ENCODE peak calls at places on chromosomes 4 and X, in seven cellular contexts. One of them, this sample, is unnamed.

GRCh38 chrX:69137371-69137881 is 27.8 kb downstream of the PJA1 start:
- DNase-seq in astrocyte: peak
- DNase-seq in GM12878: no peak
- DNase-seq in H1: no peak
- DNase-seq in HCT116: no peak
- DNase-seq in GM23338: peak
- DNase-seq in neural progenitor cell: peak
- DNase-seq in this sample: no peak

GRCh38 chr4:16636911-16637630 is 261.4 kb downstream of the LDB2 start:
- DNase-seq in HCT116: no peak
- DNase-seq in GM23338: no peak
- DNase-seq in astrocyte: peak
- DNase-seq in H1: no peak
- DNase-seq in neural progenitor cell: no peak
- DNase-seq in GM12878: no peak
- DNase-seq in this sample: no peak

GRCh38 chr4:22508376-22508775 is 7.5 kb downstream of the ADGRA3 start:
- DNase-seq in neural progenitor cell: no peak
- DNase-seq in astrocyte: no peak
- DNase-seq in HCT116: no peak
- DNase-seq in GM12878: no peak
- DNase-seq in GM23338: no peak
- DNase-seq in H1: no peak
- DNase-seq in this sample: no peak

GRCh38 chrX:72060196-72060974 is 71.3 kb downstream of the RTL5 start:
- DNase-seq in HCT116: no peak
- DNase-seq in neural progenitor cell: peak
- DNase-seq in GM23338: peak
- DNase-seq in astrocyte: no peak
- DNase-seq in H1: peak
- DNase-seq in GM12878: no peak
- DNase-seq in this sample: no peak

GRCh38 chr4:112514449-112515277 is 1.3 kb downstream of the NEUROG2 start:
- DNase-seq in GM23338: peak
- DNase-seq in neural progenitor cell: peak
- DNase-seq in GM12878: no peak
- DNase-seq in astrocyte: no peak
- DNase-seq in H1: peak
- DNase-seq in HCT116: no peak
- DNase-seq in this sample: peak

GRCh38 chr4:8084031-8084660 is 74.5 kb downstream of the ABLIM2 start:
- DNase-seq in GM12878: no peak
- DNase-seq in GM23338: no peak
- DNase-seq in HCT116: no peak
- DNase-seq in H1: no peak
- DNase-seq in astrocyte: no peak
- DNase-seq in neural progenitor cell: no peak
- DNase-seq in this sample: no peak

GRCh38 chr4:2304877-2305561 is 43.1 kb upstream of the MXD4 start:
- DNase-seq in astrocyte: no peak
- DNase-seq in GM23338: no peak
- DNase-seq in HCT116: no peak
- DNase-seq in neural progenitor cell: no peak
- DNase-seq in H1: no peak
- DNase-seq in GM12878: no peak
- DNase-seq in this sample: no peak

GRCh38 chr4:17385403-17385802 is 126.5 kb downstream of the QDPR start:
- DNase-seq in GM23338: no peak
- DNase-seq in GM12878: peak
- DNase-seq in astrocyte: peak
- DNase-seq in neural progenitor cell: no peak
- DNase-seq in HCT116: no peak
- DNase-seq in H1: no peak
- DNase-seq in this sample: peak

GRCh38 chr4:77146426-77147399 is 10.3 kb upstream of the CCNG2 start:
- DNase-seq in HCT116: no peak
- DNase-seq in astrocyte: peak
- DNase-seq in H1: no peak
- DNase-seq in GM23338: no peak
- DNase-seq in GM12878: no peak
- DNase-seq in neural progenitor cell: no peak
- DNase-seq in this sample: peak

GRCh38 chr4:145435646-145436045 is 46.0 kb upstream of the SMAD1 start:
- DNase-seq in astrocyte: no peak
- DNase-seq in neural progenitor cell: no peak
- DNase-seq in HCT116: no peak
- DNase-seq in GM23338: no peak
- DNase-seq in H1: no peak
- DNase-seq in GM12878: no peak
- DNase-seq in this sample: no peak

GRCh38 chr4:182449960-182450359 is 206.8 kb downstream of the TENM3 start:
- DNase-seq in GM12878: no peak
- DNase-seq in HCT116: no peak
- DNase-seq in neural progenitor cell: no peak
- DNase-seq in H1: no peak
- DNase-seq in astrocyte: no peak
- DNase-seq in GM23338: no peak
- DNase-seq in this sample: no peak

GRCh38 chr4:16505726-16506125 is 279.5 kb upstream of the TAPT1 start:
- DNase-seq in GM23338: peak
- DNase-seq in GM12878: no peak
- DNase-seq in neural progenitor cell: peak
- DNase-seq in H1: peak
- DNase-seq in astrocyte: no peak
- DNase-seq in HCT116: no peak
- DNase-seq in this sample: no peak

GRCh38 chrX:77167993-77168392 is 279.2 kb upstream of the FGF16 start:
- DNase-seq in neural progenitor cell: no peak
- DNase-seq in H1: no peak
- DNase-seq in HCT116: no peak
- DNase-seq in GM23338: no peak
- DNase-seq in astrocyte: no peak
- DNase-seq in GM12878: no peak
- DNase-seq in this sample: no peak

GRCh38 chr4:78652282-78652876 is 100.8 kb downstream of the ANXA3 start:
- DNase-seq in neural progenitor cell: no peak
- DNase-seq in HCT116: no peak
- DNase-seq in GM23338: no peak
- DNase-seq in astrocyte: peak
- DNase-seq in H1: no peak
- DNase-seq in GM12878: no peak
- DNase-seq in this sample: no peak

GRCh38 chrX:51144828-51145442 is 187.7 kb upstream of the NUDT10 start:
- DNase-seq in GM12878: peak
- DNase-seq in HCT116: no peak
- DNase-seq in neural progenitor cell: peak
- DNase-seq in GM23338: peak
- DNase-seq in H1: peak
- DNase-seq in astrocyte: peak
- DNase-seq in this sample: peak

GRCh38 chrX:130878350-130879341 is 24.4 kb downstream of the ENOX2 start:
- DNase-seq in GM12878: no peak
- DNase-seq in HCT116: peak
- DNase-seq in neural progenitor cell: no peak
- DNase-seq in GM23338: no peak
- DNase-seq in H1: no peak
- DNase-seq in astrocyte: peak
- DNase-seq in this sample: no peak

GRCh38 chr4:786074-786741 is 39.7 kb downstream of the CPLX1 start:
- DNase-seq in HCT116: no peak
- DNase-seq in H1: no peak
- DNase-seq in neural progenitor cell: peak
- DNase-seq in GM23338: peak
- DNase-seq in GM12878: no peak
- DNase-seq in astrocyte: no peak
- DNase-seq in this sample: no peak
- TF ChIP-seq EZH2 in HCT116: no peak
- TF ChIP-seq EZH2 in H1: peak
- TF ChIP-seq EZH2 in neural progenitor cell: peak
- TF ChIP-seq EZH2 in GM23338: no peak
- TF ChIP-seq EZH2 in GM12878: no peak
- TF ChIP-seq EZH2 in astrocyte: peak
- TF ChIP-seq EZH2 in this sample: no peak

DNA sequence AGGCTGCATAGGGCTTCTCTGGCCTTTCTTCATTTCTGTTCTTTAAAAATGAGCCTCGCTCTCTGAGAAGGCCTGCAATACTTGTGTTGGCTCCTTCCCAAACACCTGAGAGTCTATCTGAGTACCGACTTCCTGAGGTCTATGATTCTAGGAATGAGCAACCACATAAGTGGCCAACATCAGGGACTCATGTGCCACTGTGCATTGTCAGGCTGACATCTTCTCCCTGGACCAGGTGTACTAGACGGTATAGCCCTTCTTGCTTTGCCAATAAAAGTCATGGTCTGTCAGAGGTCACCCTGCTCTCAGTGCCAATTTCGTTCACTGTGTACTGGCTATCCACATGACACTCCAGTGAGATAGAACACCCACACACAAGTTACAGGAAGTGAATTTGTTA is 67.4 kb upstream of the EPHA5 start:
- DNase-seq in H1: no peak
- DNase-seq in GM23338: no peak
- DNase-seq in HCT116: no peak
- DNase-seq in astrocyte: no peak
- DNase-seq in GM12878: no peak
- DNase-seq in neural progenitor cell: no peak
- DNase-seq in this sample: no peak
- TF ChIP-seq EZH2 in H1: no peak
- TF ChIP-seq EZH2 in GM23338: no peak
- TF ChIP-seq EZH2 in HCT116: no peak
- TF ChIP-seq EZH2 in astrocyte: no peak
- TF ChIP-seq EZH2 in GM12878: no peak
- TF ChIP-seq EZH2 in neural progenitor cell: no peak
- TF ChIP-seq EZH2 in this sample: no peak

GRCh38 chr4:92304073-92304472 is 307 bp downstream of the GRID2 start:
- DNase-seq in HCT116: no peak
- DNase-seq in neural progenitor cell: peak
- DNase-seq in GM23338: peak
- DNase-seq in H1: no peak
- DNase-seq in astrocyte: no peak
- DNase-seq in GM12878: no peak
- DNase-seq in this sample: no peak

GRCh38 chr4:92305878-92306520 is 2.2 kb downstream of the GRID2 start:
- DNase-seq in H1: peak
- DNase-seq in HCT116: no peak
- DNase-seq in GM12878: no peak
- DNase-seq in GM23338: peak
- DNase-seq in astrocyte: no peak
- DNase-seq in neural progenitor cell: peak
- DNase-seq in this sample: no peak

GRCh38 chr4:92304636-92305035 is 870 bp downstream of the GRID2 start:
- DNase-seq in neural progenitor cell: peak
- DNase-seq in GM12878: no peak
- DNase-seq in astrocyte: no peak
- DNase-seq in HCT116: no peak
- DNase-seq in GM23338: peak
- DNase-seq in H1: peak
- DNase-seq in this sample: no peak

GRCh38 chr4:92305148-92305877 is 1.5 kb downstream of the GRID2 start:
- DNase-seq in GM23338: peak
- DNase-seq in H1: peak
- DNase-seq in neural progenitor cell: peak
- DNase-seq in HCT116: peak
- DNase-seq in GM12878: no peak
- DNase-seq in astrocyte: peak
- DNase-seq in this sample: peak

GRCh38 chr4:92303621-92304027 is at the start of gene GRID2:
- DNase-seq in HCT116: peak
- DNase-seq in H1: peak
- DNase-seq in astrocyte: peak
- DNase-seq in neural progenitor cell: peak
- DNase-seq in GM23338: peak
- DNase-seq in GM12878: no peak
- DNase-seq in this sample: no peak
- TF ChIP-seq EZH2 in HCT116: no peak
- TF ChIP-seq EZH2 in H1: no peak
- TF ChIP-seq EZH2 in astrocyte: peak
- TF ChIP-seq EZH2 in neural progenitor cell: no peak
- TF ChIP-seq EZH2 in GM23338: no peak
- TF ChIP-seq EZH2 in GM12878: no peak
- TF ChIP-seq EZH2 in this sample: no peak

GRCh38 chr4:41359836-41360213 is 103.1 kb downstream of the UCHL1 start:
- DNase-seq in HCT116: no peak
- DNase-seq in GM23338: no peak
- DNase-seq in astrocyte: no peak
- DNase-seq in neural progenitor cell: no peak
- DNase-seq in H1: no peak
- DNase-seq in GM12878: no peak
- DNase-seq in this sample: no peak

GRCh38 chr4:41361831-41362646 is 105.3 kb downstream of the UCHL1 start:
- DNase-seq in GM12878: no peak
- DNase-seq in astrocyte: no peak
- DNase-seq in GM23338: peak
- DNase-seq in H1: no peak
- DNase-seq in neural progenitor cell: peak
- DNase-seq in HCT116: no peak
- DNase-seq in this sample: no peak

GRCh38 chr4:41362647-41363383 is 106.1 kb downstream of the UCHL1 start:
- DNase-seq in GM12878: no peak
- DNase-seq in astrocyte: no peak
- DNase-seq in GM23338: peak
- DNase-seq in HCT116: no peak
- DNase-seq in H1: peak
- DNase-seq in neural progenitor cell: peak
- DNase-seq in this sample: no peak

GRCh38 chr4:41360214-41360910 is 103.6 kb downstream of the UCHL1 start:
- DNase-seq in HCT116: no peak
- DNase-seq in GM12878: no peak
- DNase-seq in GM23338: peak
- DNase-seq in neural progenitor cell: peak
- DNase-seq in astrocyte: peak
- DNase-seq in H1: peak
- DNase-seq in this sample: peak

DNA sequence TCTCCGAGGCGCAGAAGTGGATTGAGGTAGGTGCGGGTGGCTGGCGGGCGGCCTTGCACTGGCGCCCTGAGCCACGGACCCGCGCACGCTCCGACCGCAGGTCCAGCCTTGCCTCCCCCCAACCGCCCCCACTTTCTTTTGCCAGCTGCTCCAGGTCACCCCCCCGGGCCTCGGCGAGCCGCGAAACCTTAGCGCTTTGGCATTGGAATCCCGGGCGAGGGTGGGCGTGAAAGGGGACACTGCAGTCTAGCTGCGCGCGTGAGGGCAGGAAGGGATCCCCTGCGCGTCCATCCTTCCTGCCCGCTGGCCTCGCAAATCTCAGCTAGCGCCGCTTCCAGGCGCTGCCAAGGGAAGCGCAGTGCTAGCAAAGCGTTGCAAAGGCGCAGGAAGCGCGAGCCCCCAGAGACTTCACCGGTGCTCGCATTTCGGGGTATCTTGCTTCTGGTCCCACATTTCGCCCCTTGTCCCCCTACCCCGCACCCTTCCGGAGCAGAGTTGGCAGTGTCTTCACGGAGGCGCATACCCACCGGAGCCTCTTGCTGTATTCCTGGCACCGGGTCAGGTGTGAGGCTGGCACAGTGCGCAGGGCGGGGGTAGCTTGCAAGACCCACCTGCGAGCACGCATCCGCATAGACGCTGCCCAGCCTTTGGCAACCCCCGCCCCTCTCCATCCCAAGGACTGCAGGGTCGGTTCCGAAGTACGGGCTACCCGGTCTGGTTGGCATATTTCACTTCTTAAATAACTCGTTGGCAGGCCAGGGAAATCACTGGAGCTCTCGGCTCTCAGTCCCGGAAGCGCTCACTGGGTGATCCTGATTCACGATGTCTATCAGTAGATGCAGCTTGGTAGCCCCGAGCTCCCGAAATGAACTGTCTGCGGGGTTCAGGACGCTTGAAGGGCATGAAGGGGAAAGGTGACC is 104.4 kb downstream of the UCHL1 start:
- DNase-seq in neural progenitor cell: peak
- DNase-seq in H1: peak
- DNase-seq in HCT116: no peak
- DNase-seq in astrocyte: no peak
- DNase-seq in GM23338: peak
- DNase-seq in GM12878: no peak
- DNase-seq in this sample: no peak
- TF ChIP-seq EZH2 in neural progenitor cell: peak
- TF ChIP-seq EZH2 in H1: peak
- TF ChIP-seq EZH2 in HCT116: no peak
- TF ChIP-seq EZH2 in astrocyte: no peak
- TF ChIP-seq EZH2 in GM23338: peak
- TF ChIP-seq EZH2 in GM12878: no peak
- TF ChIP-seq EZH2 in this sample: no peak